ENCODE peak calls at places on chromosomes 13 and 19, in five cellular contexts. D is upper lobe of left lung, V is GM04504, J is activated T-cell treated with anti-CD3 and anti-CD28 coated beads for 1 hour, Y is cardiac fibroblast. F is an unnamed sample.

GRCh38 chr13:29771247-29771646 is 79.2 kb downstream of the UBL3 start:
- DNase-seq in J (no peak), D (no peak), Y (peak), V (no peak), F (peak)

GRCh38 chr19:43738780-43739211 is 16.0 kb downstream of the SMG9 start:
- DNase-seq in J (no peak), Y (no peak), V (no peak), D (peak), F (no peak)

GRCh38 chr13:27792393-27793218 is at the start of gene GSX1:
- DNase-seq in D (peak), Y (peak), J (peak), V (peak), F (peak)

GRCh38 chr13:74015137-74015536 is 119.1 kb downstream of the KLF12 start:
- DNase-seq in V (no peak), J (no peak), Y (peak), D (no peak), F (no peak)

GRCh38 chr19:38099966-38100365 is 124.1 kb downstream of the DPF1 start:
- DNase-seq in D (no peak), V (no peak), Y (no peak), J (no peak), F (no peak)

GRCh38 chr13:59409651-59410200 is 754.0 kb downstream of the DIAPH3 start:
- DNase-seq in Y (no peak), V (no peak), J (no peak), D (no peak), F (no peak)

GRCh38 chr19:14000691-14001365 is 5.3 kb downstream of the RFX1 start:
- DNase-seq in J (no peak), D (no peak), Y (no peak), V (no peak), F (no peak)

GRCh38 chr13:34419025-34419424 is 523.0 kb upstream of the NBEA start:
- DNase-seq in V (no peak), D (no peak), J (no peak), Y (no peak), F (no peak)